ENCODE peak calls at places on chromosomes 4 and X, in six cellular contexts. B is sigmoid colon, Z is K562, Y is GM23338, F is HCT116, M is breast epithelium. R is an unnamed sample.

GRCh38 chrX:47483310-47484268 is 567 bp upstream of the ZNF41 start:
- DNase-seq in Y (peak), M (no peak), Z (no peak), B (peak), F (no peak), R (no peak)

GRCh38 chrX:75746891-75747639 is 38.0 kb downstream of the MAGEE2 start:
- DNase-seq in Y (peak), Z (no peak), B (no peak), M (no peak), F (no peak), R (no peak)

GRCh38 chrX:29231800-29232199 is 644.6 kb downstream of the IL1RAPL1 start:
- DNase-seq in M (no peak), Y (peak), Z (no peak), B (no peak), F (no peak), R (no peak)

GRCh38 chrX:132433551-132433950 is 55.3 kb downstream of the MBNL3 start:
- DNase-seq in F (no peak), B (no peak), M (no peak), Y (no peak), Z (no peak), R (no peak)

GRCh38 chrX:118740276-118740889 is 13.0 kb downstream of the IL13RA1 start:
- DNase-seq in Z (no peak), F (no peak), B (no peak), Y (no peak), M (no peak), R (no peak)

GRCh38 chr4:141352775-141353544 is 132.3 kb downstream of the ZNF330 start:
- DNase-seq in Z (no peak), M (no peak), Y (peak), F (no peak), B (no peak), R (no peak)

GRCh38 chrX:1421433-1422134 is 29.7 kb upstream of the SLC25A6 start:
- DNase-seq in Y (no peak), M (no peak), B (peak), F (no peak), Z (no peak), R (no peak)

GRCh38 chr4:10529891-10530786 is 72.9 kb upstream of the ZNF518B start:
- DNase-seq in Z (no peak), B (no peak), M (no peak), Y (no peak), F (no peak), R (no peak)

GRCh38 chr4:87974856-87975462 is 555 bp upstream of the SPP1 start:
- DNase-seq in F (no peak), B (no peak), M (no peak), Y (peak), Z (no peak), R (no peak)

GRCh38 chr4:72820107-72820506 is 249.4 kb downstream of the COX18 start:
- DNase-seq in Z (no peak), Y (no peak), M (no peak), B (no peak), F (no peak), R (no peak)

GRCh38 chr4:81166431-81166830 is 48.6 kb downstream of the PRKG2 start:
- DNase-seq in Y (no peak), M (no peak), Z (no peak), F (no peak), B (no peak), R (no peak)

GRCh38 chr4:139968831-139969230 is 185.2 kb downstream of the MAML3 start:
- DNase-seq in M (no peak), F (no peak), Z (no peak), Y (no peak), B (no peak), R (no peak)

GRCh38 chrX:150899191-150899757 is 806 bp upstream of the CD99L2 start:
- DNase-seq in Z (peak), M (peak), Y (peak), F (no peak), B (peak), R (no peak)

GRCh38 chrX:9465380-9466114 is 689 bp downstream of the TBL1X start:
- DNase-seq in Z (peak), B (no peak), F (no peak), Y (peak), M (no peak), R (no peak)

GRCh38 chr4:98446499-98447375 is 185.6 kb downstream of the RAP1GDS1 start:
- DNase-seq in Z (no peak), M (peak), B (no peak), F (no peak), Y (no peak), R (no peak)

GRCh38 chr4:94621491-94622080 is 136.2 kb upstream of the BMPR1B start:
- DNase-seq in Y (peak), B (no peak), Z (peak), F (peak), M (no peak), R (no peak)

GRCh38 chrX:126485371-126485770 is 67.2 kb downstream of the DCAF12L1 start:
- DNase-seq in Z (no peak), Y (no peak), F (no peak), B (no peak), M (no peak), R (no peak)

GRCh38 chrX:135521405-135522131 is 1.1 kb downstream of the INTS6L start:
- DNase-seq in Y (peak), B (peak), F (peak), M (peak), Z (peak), R (peak)
- TF ChIP-seq POLR2AphosphoS5 in Y (peak), B (peak), F (peak), M (peak), Z (peak), R (no peak)

DNA sequence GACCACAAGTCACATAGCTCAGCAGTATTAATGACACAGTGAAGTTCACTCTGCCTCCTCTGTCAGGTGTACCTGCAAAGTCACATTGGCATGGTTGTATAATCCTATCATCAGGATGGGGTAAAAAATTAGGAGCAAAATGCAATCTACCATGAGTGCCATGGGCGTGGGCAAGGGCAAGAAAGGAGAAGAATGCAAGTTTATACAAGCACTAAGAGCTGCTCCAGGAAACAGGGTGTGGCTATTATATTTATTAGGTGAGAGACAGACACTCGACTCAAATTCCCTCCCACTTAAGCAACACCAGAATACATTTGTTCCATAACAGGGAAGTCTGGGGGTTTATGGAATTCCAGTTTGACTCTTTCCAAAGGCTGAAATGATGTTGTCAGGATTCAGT is 378.8 kb downstream of the BCOR start:
- DNase-seq in M (no peak), Z (no peak), B (no peak), Y (no peak), F (no peak), R (no peak)
- TF ChIP-seq POLR2AphosphoS5 in M (no peak), Z (no peak), B (no peak), Y (no peak), F (no peak), R (no peak)

DNA sequence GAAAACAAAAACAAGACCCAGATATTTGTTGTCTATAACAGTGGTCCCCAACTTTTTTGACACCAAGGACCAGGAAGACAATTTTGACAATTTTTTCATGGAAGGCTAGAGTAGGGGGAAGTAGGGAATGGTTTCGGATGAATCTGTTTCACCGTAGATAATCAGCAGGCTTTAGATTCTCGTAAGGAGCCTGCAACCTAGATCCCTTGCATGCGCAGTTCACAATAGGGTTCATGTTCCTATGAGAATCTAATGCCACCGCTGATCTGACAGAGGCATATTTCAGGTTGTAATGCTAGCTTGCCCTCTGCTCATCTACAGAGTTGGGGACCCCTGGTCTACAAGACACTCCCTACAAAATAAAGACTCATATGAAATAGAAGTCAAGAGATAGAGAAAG is 229.8 kb downstream of the NDST4 start:
- DNase-seq in Y (no peak), Z (no peak), B (no peak), F (no peak), M (no peak), R (no peak)
- TF ChIP-seq POLR2AphosphoS5 in Y (no peak), Z (no peak), B (no peak), F (no peak), M (no peak), R (no peak)

DNA sequence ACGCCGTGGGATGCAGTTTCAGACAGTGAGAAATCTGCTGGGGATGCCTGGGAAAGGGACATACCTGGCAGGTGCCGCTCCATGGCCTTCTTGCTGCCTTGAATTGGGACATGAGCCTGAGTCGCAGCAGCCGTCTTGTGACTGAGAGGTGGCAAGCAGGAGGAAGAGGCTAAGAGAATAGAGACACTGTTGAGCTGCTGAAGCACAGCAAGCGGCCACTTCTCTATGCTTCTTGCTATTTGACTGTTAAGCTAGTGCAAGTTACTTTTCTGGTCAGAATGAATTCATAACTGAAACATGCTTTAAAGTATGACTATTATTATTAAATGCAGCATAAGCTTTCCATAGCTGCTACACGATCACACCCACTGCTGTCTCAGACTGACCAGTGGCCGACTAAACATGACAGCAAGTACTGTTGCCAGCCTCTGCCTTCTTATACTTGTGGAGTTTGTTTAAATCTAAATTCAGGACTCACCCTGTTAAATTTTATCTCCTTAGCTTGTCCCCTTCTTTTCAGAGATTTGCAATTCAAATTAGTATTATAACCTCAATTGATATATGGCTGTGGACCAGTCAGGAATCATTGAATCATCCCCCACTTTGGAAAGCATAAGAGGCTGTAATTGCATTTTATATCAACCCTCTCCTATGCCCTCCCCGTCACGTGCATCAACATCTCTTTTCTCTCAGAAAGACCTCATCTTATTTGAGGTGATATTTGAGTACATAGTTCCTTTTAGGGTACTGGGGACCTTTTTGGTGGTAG is 24.8 kb upstream of the ACSL1 start:
- DNase-seq in Y (no peak), B (no peak), F (no peak), M (no peak), Z (no peak), R (no peak)
- TF ChIP-seq POLR2AphosphoS5 in Y (no peak), B (no peak), F (no peak), M (no peak), Z (no peak), R (no peak)

GRCh38 chr4:138242076-138242829 is at the start of gene SLC7A11:
- DNase-seq in Z (peak), F (peak), B (no peak), M (peak), Y (peak), R (no peak)
- TF ChIP-seq POLR2AphosphoS5 in Z (peak), F (peak), B (no peak), M (peak), Y (peak), R (peak)

DNA sequence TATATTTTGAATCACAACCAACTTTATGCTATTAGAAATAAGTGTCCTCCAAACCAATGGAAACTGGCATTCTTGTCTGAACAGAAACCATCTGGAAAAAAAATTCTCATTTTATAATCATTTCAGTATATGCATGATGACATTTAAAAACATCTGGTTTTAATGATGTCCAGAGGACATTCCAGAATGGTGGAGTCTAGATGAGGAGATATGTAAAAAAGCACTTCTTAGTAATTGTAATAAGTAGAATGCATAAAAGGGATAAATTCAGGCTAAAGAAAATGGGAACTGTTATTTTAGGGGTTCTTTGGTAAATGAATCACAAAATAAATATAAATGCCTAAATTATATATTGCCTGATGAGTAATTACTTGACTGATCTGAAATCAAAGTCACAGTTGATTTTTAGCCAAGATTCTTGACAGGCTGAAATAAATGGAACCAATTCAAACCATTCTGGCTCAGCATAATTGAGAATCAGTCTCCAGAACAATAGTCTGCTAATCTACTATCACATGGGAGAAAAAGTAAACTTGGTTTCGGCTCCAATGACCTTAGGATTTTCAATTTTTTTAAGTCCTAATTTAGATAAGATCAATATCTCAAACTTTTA is 636.6 kb downstream of the FAT4 start:
- DNase-seq in F (no peak), Y (no peak), B (no peak), M (no peak), Z (no peak), R (no peak)
- TF ChIP-seq POLR2AphosphoS5 in F (no peak), Y (no peak), B (no peak), M (no peak), Z (no peak), R (no peak)

R was measured in vagina.